ENCODE peak calls at places on chromosome 13, in five cellular contexts. U is heart left ventricle; G is CD4-positive, alpha-beta T cell; Y is neural progenitor cell; Q is T-helper 17 cell. C is an unnamed sample.

GRCh38 chr13:114021464-114022308 is 47.8 kb upstream of the C13orf46 start:
- DNase-seq in U (no peak), G (no peak), Y (no peak), Q (no peak), C (no peak)

GRCh38 chr13:79228972-79229371 is 177.1 kb downstream of the RBM26 start:
- DNase-seq in U (no peak), G (no peak), Y (no peak), Q (no peak), C (no peak)

GRCh38 chr13:107964356-107964755 is 251.0 kb downstream of the LIG4 start:
- DNase-seq in U (no peak), G (no peak), Y (no peak), Q (no peak), C (no peak)

GRCh38 chr13:82772802-82773201 is 1109.5 kb downstream of the SLITRK1 start:
- DNase-seq in U (no peak), G (no peak), Y (no peak), Q (no peak), C (no peak)

GRCh38 chr13:45142440-45143345 is 22.4 kb downstream of the GTF2F2 start:
- DNase-seq in U (no peak), G (no peak), Y (peak), Q (no peak), C (no peak)

GRCh38 chr13:47499358-47500150 is 501.5 kb downstream of the SUCLA2 start:
- DNase-seq in U (no peak), G (no peak), Y (no peak), Q (no peak), C (no peak)

GRCh38 chr13:51276684-51277083 is 54.5 kb downstream of the FAM124A start:
- DNase-seq in U (no peak), G (no peak), Y (no peak), Q (no peak), C (no peak)

GRCh38 chr13:30111810-30112209 is 195.5 kb downstream of the KATNAL1 start:
- DNase-seq in U (no peak), G (no peak), Y (no peak), Q (no peak), C (no peak)

GRCh38 chr13:51644649-51645048 is 60.4 kb downstream of the WDFY2 start:
- DNase-seq in U (no peak), G (no peak), Y (no peak), Q (no peak), C (no peak)

GRCh38 chr13:39602277-39602613 is 748 bp downstream of the LHFPL6 start:
- DNase-seq in U (no peak), G (no peak), Y (no peak), Q (no peak), C (no peak)

GRCh38 chr13:78147905-78148304 is 229.3 kb upstream of the EDNRB start:
- DNase-seq in U (no peak), G (no peak), Y (no peak), Q (no peak), C (no peak)

GRCh38 chr13:107301724-107302374 is 733.9 kb upstream of the ARGLU1 start:
- DNase-seq in U (no peak), G (no peak), Y (peak), Q (no peak), C (no peak)

GRCh38 chr13:114131581-114132418 is 623 bp downstream of the RASA3 start:
- DNase-seq in U (no peak), G (no peak), Y (peak), Q (no peak), C (no peak)

GRCh38 chr13:109655206-109655600 is 131.2 kb downstream of the IRS2 start:
- DNase-seq in U (no peak), G (no peak), Y (no peak), Q (no peak), C (no peak)

GRCh38 chr13:110387451-110388140 is 80.5 kb downstream of the COL4A2 start:
- DNase-seq in U (peak), G (no peak), Y (peak), Q (no peak), C (no peak)

GRCh38 chr13:98977568-98978270 is at the start of gene DOCK9:
- DNase-seq in U (peak), G (no peak), Y (peak), Q (no peak), C (peak)

GRCh38 chr13:95535243-95535642 is 17.3 kb upstream of the CLDN10 start:
- DNase-seq in U (no peak), G (no peak), Y (no peak), Q (no peak), C (no peak)

GRCh38 chr13:79986890-79987289 is 354.0 kb downstream of the SPRY2 start:
- DNase-seq in U (no peak), G (no peak), Y (no peak), Q (no peak), C (no peak)

GRCh38 chr13:113491418-113491883 is 940 bp upstream of the DCUN1D2 start:
- DNase-seq in U (no peak), G (no peak), Y (peak), Q (no peak), C (no peak)

GRCh38 chr13:80132741-80133601 is 208.0 kb downstream of the SPRY2 start:
- DNase-seq in U (peak), G (no peak), Y (peak), Q (no peak), C (no peak)

GRCh38 chr13:26529441-26529840 is 28.0 kb upstream of the WASF3 start:
- DNase-seq in U (peak), G (no peak), Y (peak), Q (no peak), C (peak)

GRCh38 chr13:80924596-80924995 is 583.7 kb upstream of the SPRY2 start:
- DNase-seq in U (no peak), G (no peak), Y (no peak), Q (no peak), C (no peak)

GRCh38 chr13:97544041-97544765 is 110.2 kb downstream of the RAP2A start:
- DNase-seq in U (no peak), G (no peak), Y (no peak), Q (no peak), C (no peak)

C was measured in smooth muscle cell of the brain vasculature.